ENCODE peak calls at places on chromosomes 13 and 19, in ten cellular contexts. One of them, this sample, is unnamed.

GRCh38 chr13:110841846-110842245 is 73.0 kb downstream of the ANKRD10 start:
- DNase-seq in islet precursor cell: no peak
- DNase-seq in CD8-positive, alpha-beta T cell: no peak
- DNase-seq in AG10803: no peak
- DNase-seq in SJCRH30: no peak
- DNase-seq in NCI-H345: no peak
- DNase-seq in activated CD8-positive, alpha-beta memory T cell treated with anti-CD3 and anti-CD28 coated beads for 24 hours: no peak
- DNase-seq in amniotic stem cell: peak; percentile 1
- DNase-seq in A549: no peak
- DNase-seq in NCI-H446: no peak
- DNase-seq in this sample: no peak

GRCh38 chr13:109007946-109008345 is 378.5 kb downstream of the MYO16 start:
- DNase-seq in A549: no peak
- DNase-seq in AG10803: no peak
- DNase-seq in NCI-H345: no peak
- DNase-seq in CD8-positive, alpha-beta T cell: no peak
- DNase-seq in islet precursor cell: no peak
- DNase-seq in activated CD8-positive, alpha-beta memory T cell treated with anti-CD3 and anti-CD28 coated beads for 24 hours: no peak
- DNase-seq in SJCRH30: no peak
- DNase-seq in NCI-H446: no peak
- DNase-seq in amniotic stem cell: no peak
- DNase-seq in this sample: no peak

GRCh38 chr13:27534976-27535370 is 84.6 kb upstream of the MTIF3 start:
- DNase-seq in A549: no peak
- DNase-seq in NCI-H446: no peak
- DNase-seq in CD8-positive, alpha-beta T cell: no peak
- DNase-seq in activated CD8-positive, alpha-beta memory T cell treated with anti-CD3 and anti-CD28 coated beads for 24 hours: no peak
- DNase-seq in islet precursor cell: no peak
- DNase-seq in NCI-H345: no peak
- DNase-seq in AG10803: peak; percentile 74
- DNase-seq in amniotic stem cell: no peak
- DNase-seq in SJCRH30: no peak
- DNase-seq in this sample: no peak

GRCh38 chr13:36428083-36428482 is 4.2 kb upstream of the CCNA1 start:
- DNase-seq in islet precursor cell: no peak
- DNase-seq in AG10803: no peak
- DNase-seq in NCI-H446: no peak
- DNase-seq in SJCRH30: no peak
- DNase-seq in NCI-H345: no peak
- DNase-seq in A549: no peak
- DNase-seq in amniotic stem cell: no peak
- DNase-seq in activated CD8-positive, alpha-beta memory T cell treated with anti-CD3 and anti-CD28 coated beads for 24 hours: no peak
- DNase-seq in CD8-positive, alpha-beta T cell: no peak
- DNase-seq in this sample: no peak

GRCh38 chr13:95801825-95802224 is 124.9 kb downstream of the DNAJC3 start:
- DNase-seq in AG10803: no peak
- DNase-seq in NCI-H345: no peak
- DNase-seq in A549: no peak
- DNase-seq in islet precursor cell: no peak
- DNase-seq in CD8-positive, alpha-beta T cell: no peak
- DNase-seq in NCI-H446: no peak
- DNase-seq in amniotic stem cell: no peak
- DNase-seq in activated CD8-positive, alpha-beta memory T cell treated with anti-CD3 and anti-CD28 coated beads for 24 hours: no peak
- DNase-seq in SJCRH30: no peak
- DNase-seq in this sample: no peak

GRCh38 chr19:58562126-58563033 is 4.0 kb upstream of the UBE2M start:
- DNase-seq in activated CD8-positive, alpha-beta memory T cell treated with anti-CD3 and anti-CD28 coated beads for 24 hours: peak; percentile 81
- DNase-seq in amniotic stem cell: no peak
- DNase-seq in NCI-H446: no peak
- DNase-seq in AG10803: peak; percentile 41
- DNase-seq in islet precursor cell: no peak
- DNase-seq in SJCRH30: no peak
- DNase-seq in NCI-H345: no peak
- DNase-seq in A549: no peak
- DNase-seq in CD8-positive, alpha-beta T cell: peak; percentile 73
- DNase-seq in this sample: no peak

GRCh38 chr13:100545684-100546061 is 42.9 kb downstream of the GGACT start:
- DNase-seq in NCI-H446: no peak
- DNase-seq in amniotic stem cell: no peak
- DNase-seq in islet precursor cell: peak; percentile 38
- DNase-seq in AG10803: no peak
- DNase-seq in activated CD8-positive, alpha-beta memory T cell treated with anti-CD3 and anti-CD28 coated beads for 24 hours: no peak
- DNase-seq in A549: no peak
- DNase-seq in SJCRH30: no peak
- DNase-seq in CD8-positive, alpha-beta T cell: no peak
- DNase-seq in NCI-H345: no peak
- DNase-seq in this sample: no peak

GRCh38 chr19:45147835-45148676 is 12.7 kb downstream of the NKPD1 start:
- DNase-seq in activated CD8-positive, alpha-beta memory T cell treated with anti-CD3 and anti-CD28 coated beads for 24 hours: no peak
- DNase-seq in AG10803: no peak
- DNase-seq in SJCRH30: no peak
- DNase-seq in islet precursor cell: peak; percentile 66
- DNase-seq in NCI-H446: no peak
- DNase-seq in NCI-H345: no peak
- DNase-seq in A549: no peak
- DNase-seq in amniotic stem cell: no peak
- DNase-seq in CD8-positive, alpha-beta T cell: no peak
- DNase-seq in this sample: no peak

GRCh38 chr19:7922841-7923205 is 2.7 kb downstream of the SNAPC2 start:
- DNase-seq in islet precursor cell: no peak
- DNase-seq in AG10803: no peak
- DNase-seq in NCI-H446: no peak
- DNase-seq in SJCRH30: no peak
- DNase-seq in activated CD8-positive, alpha-beta memory T cell treated with anti-CD3 and anti-CD28 coated beads for 24 hours: no peak
- DNase-seq in A549: no peak
- DNase-seq in NCI-H345: no peak
- DNase-seq in CD8-positive, alpha-beta T cell: no peak
- DNase-seq in amniotic stem cell: no peak
- DNase-seq in this sample: no peak

GRCh38 chr19:36916991-36917390 is 859 bp downstream of the ZNF568 start:
- DNase-seq in NCI-H446: peak; percentile 27
- DNase-seq in A549: no peak
- DNase-seq in activated CD8-positive, alpha-beta memory T cell treated with anti-CD3 and anti-CD28 coated beads for 24 hours: no peak
- DNase-seq in CD8-positive, alpha-beta T cell: no peak
- DNase-seq in NCI-H345: no peak
- DNase-seq in SJCRH30: peak; percentile 68
- DNase-seq in AG10803: peak; percentile 44
- DNase-seq in amniotic stem cell: no peak
- DNase-seq in islet precursor cell: no peak
- DNase-seq in this sample: no peak

GRCh38 chr13:45207319-45207718 is 6.5 kb upstream of the KCTD4 start:
- DNase-seq in NCI-H446: no peak
- DNase-seq in A549: no peak
- DNase-seq in activated CD8-positive, alpha-beta memory T cell treated with anti-CD3 and anti-CD28 coated beads for 24 hours: no peak
- DNase-seq in SJCRH30: no peak
- DNase-seq in AG10803: no peak
- DNase-seq in CD8-positive, alpha-beta T cell: no peak
- DNase-seq in islet precursor cell: no peak
- DNase-seq in NCI-H345: peak; percentile 28
- DNase-seq in amniotic stem cell: no peak
- DNase-seq in this sample: peak; percentile 73

GRCh38 chr19:9857920-9858746 is 23.0 kb downstream of the PIN1 start:
- DNase-seq in activated CD8-positive, alpha-beta memory T cell treated with anti-CD3 and anti-CD28 coated beads for 24 hours: peak; percentile 71
- DNase-seq in amniotic stem cell: no peak
- DNase-seq in A549: no peak
- DNase-seq in NCI-H446: no peak
- DNase-seq in SJCRH30: no peak
- DNase-seq in CD8-positive, alpha-beta T cell: peak; percentile 63
- DNase-seq in islet precursor cell: no peak
- DNase-seq in NCI-H345: no peak
- DNase-seq in AG10803: no peak
- DNase-seq in this sample: no peak

GRCh38 chr19:35966771-35967170 is 28.2 kb upstream of the SDHAF1 start:
- DNase-seq in islet precursor cell: no peak
- DNase-seq in AG10803: no peak
- DNase-seq in NCI-H345: no peak
- DNase-seq in activated CD8-positive, alpha-beta memory T cell treated with anti-CD3 and anti-CD28 coated beads for 24 hours: no peak
- DNase-seq in SJCRH30: no peak
- DNase-seq in amniotic stem cell: no peak
- DNase-seq in NCI-H446: no peak
- DNase-seq in A549: no peak
- DNase-seq in CD8-positive, alpha-beta T cell: no peak
- DNase-seq in this sample: no peak

GRCh38 chr19:23070353-23070781 is 46.5 kb upstream of the ZNF730 start:
- DNase-seq in AG10803: peak; percentile 30
- DNase-seq in activated CD8-positive, alpha-beta memory T cell treated with anti-CD3 and anti-CD28 coated beads for 24 hours: no peak
- DNase-seq in amniotic stem cell: no peak
- DNase-seq in SJCRH30: no peak
- DNase-seq in CD8-positive, alpha-beta T cell: no peak
- DNase-seq in islet precursor cell: no peak
- DNase-seq in NCI-H345: no peak
- DNase-seq in NCI-H446: no peak
- DNase-seq in A549: no peak
- DNase-seq in this sample: peak; percentile 33

GRCh38 chr19:940591-941291 is 14.9 kb downstream of the ARID3A start:
- DNase-seq in NCI-H345: peak; percentile 79
- DNase-seq in amniotic stem cell: no peak
- DNase-seq in CD8-positive, alpha-beta T cell: peak; percentile 83
- DNase-seq in A549: no peak
- DNase-seq in AG10803: no peak
- DNase-seq in islet precursor cell: no peak
- DNase-seq in NCI-H446: peak; percentile 54
- DNase-seq in SJCRH30: no peak
- DNase-seq in activated CD8-positive, alpha-beta memory T cell treated with anti-CD3 and anti-CD28 coated beads for 24 hours: peak; percentile 82
- DNase-seq in this sample: peak; percentile 64

GRCh38 chr13:66492479-66492878 is 737.7 kb downstream of the PCDH9 start:
- DNase-seq in SJCRH30: no peak
- DNase-seq in islet precursor cell: no peak
- DNase-seq in NCI-H345: peak; percentile 20
- DNase-seq in CD8-positive, alpha-beta T cell: no peak
- DNase-seq in AG10803: no peak
- DNase-seq in amniotic stem cell: no peak
- DNase-seq in activated CD8-positive, alpha-beta memory T cell treated with anti-CD3 and anti-CD28 coated beads for 24 hours: no peak
- DNase-seq in A549: no peak
- DNase-seq in NCI-H446: no peak
- DNase-seq in this sample: peak; percentile 41

GRCh38 chr13:88000239-88000638 is 329.1 kb downstream of the SLITRK5 start:
- DNase-seq in A549: no peak
- DNase-seq in AG10803: peak; percentile 32
- DNase-seq in NCI-H345: no peak
- DNase-seq in SJCRH30: no peak
- DNase-seq in islet precursor cell: no peak
- DNase-seq in activated CD8-positive, alpha-beta memory T cell treated with anti-CD3 and anti-CD28 coated beads for 24 hours: no peak
- DNase-seq in CD8-positive, alpha-beta T cell: no peak
- DNase-seq in NCI-H446: no peak
- DNase-seq in amniotic stem cell: no peak
- DNase-seq in this sample: no peak

GRCh38 chr19:21566073-21566472 is 60.7 kb downstream of the ZNF429 start:
- DNase-seq in NCI-H345: no peak
- DNase-seq in amniotic stem cell: no peak
- DNase-seq in AG10803: no peak
- DNase-seq in activated CD8-positive, alpha-beta memory T cell treated with anti-CD3 and anti-CD28 coated beads for 24 hours: no peak
- DNase-seq in NCI-H446: no peak
- DNase-seq in SJCRH30: no peak
- DNase-seq in CD8-positive, alpha-beta T cell: no peak
- DNase-seq in A549: no peak
- DNase-seq in islet precursor cell: no peak
- DNase-seq in this sample: no peak

GRCh38 chr19:10163557-10163956 is 31.2 kb downstream of the DNMT1 start:
- DNase-seq in SJCRH30: no peak
- DNase-seq in islet precursor cell: no peak
- DNase-seq in A549: no peak
- DNase-seq in amniotic stem cell: no peak
- DNase-seq in NCI-H446: no peak
- DNase-seq in activated CD8-positive, alpha-beta memory T cell treated with anti-CD3 and anti-CD28 coated beads for 24 hours: no peak
- DNase-seq in CD8-positive, alpha-beta T cell: no peak
- DNase-seq in NCI-H345: no peak
- DNase-seq in AG10803: no peak
- DNase-seq in this sample: no peak

GRCh38 chr13:41458939-41459753 is 1.8 kb downstream of the RGCC start:
- DNase-seq in NCI-H446: no peak
- DNase-seq in NCI-H345: no peak
- DNase-seq in AG10803: peak; percentile 78
- DNase-seq in activated CD8-positive, alpha-beta memory T cell treated with anti-CD3 and anti-CD28 coated beads for 24 hours: peak; percentile 77
- DNase-seq in A549: peak; percentile 29
- DNase-seq in SJCRH30: no peak
- DNase-seq in CD8-positive, alpha-beta T cell: peak; percentile 76
- DNase-seq in islet precursor cell: no peak
- DNase-seq in amniotic stem cell: no peak
- DNase-seq in this sample: no peak

GRCh38 chr19:34171539-34171876 is 796 bp upstream of the LSM14A start:
- DNase-seq in SJCRH30: peak; percentile 45
- DNase-seq in AG10803: peak; percentile 77
- DNase-seq in A549: peak; percentile 55
- DNase-seq in amniotic stem cell: peak; percentile 62
- DNase-seq in activated CD8-positive, alpha-beta memory T cell treated with anti-CD3 and anti-CD28 coated beads for 24 hours: no peak
- DNase-seq in CD8-positive, alpha-beta T cell: no peak
- DNase-seq in NCI-H446: no peak
- DNase-seq in NCI-H345: no peak
- DNase-seq in islet precursor cell: no peak
- DNase-seq in this sample: no peak

GRCh38 chr19:18975011-18975410 is 34.0 kb upstream of the HOMER3 start:
- DNase-seq in activated CD8-positive, alpha-beta memory T cell treated with anti-CD3 and anti-CD28 coated beads for 24 hours: no peak
- DNase-seq in A549: no peak
- DNase-seq in NCI-H345: no peak
- DNase-seq in amniotic stem cell: no peak
- DNase-seq in AG10803: no peak
- DNase-seq in NCI-H446: no peak
- DNase-seq in SJCRH30: no peak
- DNase-seq in islet precursor cell: no peak
- DNase-seq in CD8-positive, alpha-beta T cell: no peak
- DNase-seq in this sample: no peak

GRCh38 chr19:40322951-40323615 is 25.1 kb downstream of the C19orf47 start:
- DNase-seq in activated CD8-positive, alpha-beta memory T cell treated with anti-CD3 and anti-CD28 coated beads for 24 hours: no peak
- DNase-seq in SJCRH30: no peak
- DNase-seq in A549: no peak
- DNase-seq in CD8-positive, alpha-beta T cell: no peak
- DNase-seq in AG10803: no peak
- DNase-seq in islet precursor cell: no peak
- DNase-seq in amniotic stem cell: no peak
- DNase-seq in NCI-H345: no peak
- DNase-seq in NCI-H446: no peak
- DNase-seq in this sample: no peak

GRCh38 chr19:19040417-19040816 is 7.0 kb downstream of the ARMC6 start:
- DNase-seq in islet precursor cell: no peak
- DNase-seq in CD8-positive, alpha-beta T cell: no peak
- DNase-seq in activated CD8-positive, alpha-beta memory T cell treated with anti-CD3 and anti-CD28 coated beads for 24 hours: no peak
- DNase-seq in NCI-H345: no peak
- DNase-seq in A549: no peak
- DNase-seq in amniotic stem cell: no peak
- DNase-seq in SJCRH30: no peak
- DNase-seq in AG10803: peak; percentile 96
- DNase-seq in NCI-H446: peak; percentile 27
- DNase-seq in this sample: no peak

GRCh38 chr19:8897106-8897505 is 64.9 kb downstream of the MBD3L1 start:
- DNase-seq in SJCRH30: no peak
- DNase-seq in A549: no peak
- DNase-seq in NCI-H345: no peak
- DNase-seq in amniotic stem cell: no peak
- DNase-seq in activated CD8-positive, alpha-beta memory T cell treated with anti-CD3 and anti-CD28 coated beads for 24 hours: no peak
- DNase-seq in NCI-H446: no peak
- DNase-seq in CD8-positive, alpha-beta T cell: no peak
- DNase-seq in AG10803: no peak
- DNase-seq in islet precursor cell: no peak
- DNase-seq in this sample: no peak

GRCh38 chr13:100338265-100338664 is 249.4 kb downstream of the PCCA start:
- DNase-seq in amniotic stem cell: no peak
- DNase-seq in NCI-H345: no peak
- DNase-seq in A549: no peak
- DNase-seq in AG10803: peak; percentile 4
- DNase-seq in SJCRH30: no peak
- DNase-seq in NCI-H446: no peak
- DNase-seq in islet precursor cell: no peak
- DNase-seq in CD8-positive, alpha-beta T cell: no peak
- DNase-seq in activated CD8-positive, alpha-beta memory T cell treated with anti-CD3 and anti-CD28 coated beads for 24 hours: no peak
- DNase-seq in this sample: no peak

GRCh38 chr13:51500687-51501086 is 47.9 kb upstream of the INTS6 start:
- DNase-seq in SJCRH30: no peak
- DNase-seq in NCI-H446: no peak
- DNase-seq in activated CD8-positive, alpha-beta memory T cell treated with anti-CD3 and anti-CD28 coated beads for 24 hours: no peak
- DNase-seq in A549: no peak
- DNase-seq in AG10803: no peak
- DNase-seq in CD8-positive, alpha-beta T cell: no peak
- DNase-seq in NCI-H345: no peak
- DNase-seq in amniotic stem cell: no peak
- DNase-seq in islet precursor cell: no peak
- DNase-seq in this sample: no peak

GRCh38 chr19:11964496-11964857 is 363 bp upstream of the ZNF763 start:
- DNase-seq in SJCRH30: peak; percentile 63
- DNase-seq in NCI-H446: no peak
- DNase-seq in amniotic stem cell: peak; percentile 28
- DNase-seq in islet precursor cell: no peak
- DNase-seq in activated CD8-positive, alpha-beta memory T cell treated with anti-CD3 and anti-CD28 coated beads for 24 hours: no peak
- DNase-seq in A549: no peak
- DNase-seq in CD8-positive, alpha-beta T cell: no peak
- DNase-seq in NCI-H345: no peak
- DNase-seq in AG10803: no peak
- DNase-seq in this sample: peak; percentile 77

This sample was measured in NCI-H524.